ENCODE peak calls at places on chromosomes 11 and 22, in eight cellular contexts. One of them, this sample, is unnamed.

GRCh38 chr11:19725379-19726079 is 12.9 kb downstream of the NAV2 start:
- DNase-seq in neural progenitor cell: no peak
- DNase-seq in Right ventricle myocardium inferior: no peak
- DNase-seq in cardiac septum: no peak
- DNase-seq in M059J: no peak
- DNase-seq in BJ: no peak
- DNase-seq in astrocyte of the spinal cord: no peak
- DNase-seq in activated CD4-positive, alpha-beta T cell treated with anti-CD3 and anti-CD28 coated beads, Interleukin-2, amount 10 ng/mL, durations not matched to agents 7 days and 5 days: no peak
- DNase-seq in this sample: no peak

GRCh38 chr22:38239101-38239761 is 33.6 kb downstream of the TMEM184B start:
- DNase-seq in Right ventricle myocardium inferior: no peak
- DNase-seq in neural progenitor cell: no peak
- DNase-seq in cardiac septum: no peak
- DNase-seq in BJ: peak
- DNase-seq in M059J: peak
- DNase-seq in astrocyte of the spinal cord: peak
- DNase-seq in activated CD4-positive, alpha-beta T cell treated with anti-CD3 and anti-CD28 coated beads, Interleukin-2, amount 10 ng/mL, durations not matched to agents 7 days and 5 days: no peak
- DNase-seq in this sample: peak

GRCh38 chr11:110711776-110712642 is at the start of gene ARHGAP20:
- DNase-seq in M059J: peak
- DNase-seq in Right ventricle myocardium inferior: peak
- DNase-seq in cardiac septum: peak
- DNase-seq in astrocyte of the spinal cord: peak
- DNase-seq in neural progenitor cell: peak
- DNase-seq in BJ: no peak
- DNase-seq in activated CD4-positive, alpha-beta T cell treated with anti-CD3 and anti-CD28 coated beads, Interleukin-2, amount 10 ng/mL, durations not matched to agents 7 days and 5 days: peak
- DNase-seq in this sample: peak

GRCh38 chr22:22616636-22617035 is 27.8 kb upstream of the GGTLC2 start:
- DNase-seq in Right ventricle myocardium inferior: no peak
- DNase-seq in M059J: no peak
- DNase-seq in astrocyte of the spinal cord: no peak
- DNase-seq in activated CD4-positive, alpha-beta T cell treated with anti-CD3 and anti-CD28 coated beads, Interleukin-2, amount 10 ng/mL, durations not matched to agents 7 days and 5 days: no peak
- DNase-seq in neural progenitor cell: no peak
- DNase-seq in cardiac septum: no peak
- DNase-seq in BJ: no peak
- DNase-seq in this sample: peak

GRCh38 chr11:12433571-12434061 is 56.2 kb downstream of the PARVA start:
- DNase-seq in cardiac septum: no peak
- DNase-seq in astrocyte of the spinal cord: peak
- DNase-seq in BJ: peak
- DNase-seq in neural progenitor cell: no peak
- DNase-seq in Right ventricle myocardium inferior: no peak
- DNase-seq in activated CD4-positive, alpha-beta T cell treated with anti-CD3 and anti-CD28 coated beads, Interleukin-2, amount 10 ng/mL, durations not matched to agents 7 days and 5 days: no peak
- DNase-seq in M059J: peak
- DNase-seq in this sample: no peak

GRCh38 chr11:8624698-8625097 is 30.7 kb upstream of the STK33 start:
- DNase-seq in M059J: no peak
- DNase-seq in astrocyte of the spinal cord: no peak
- DNase-seq in BJ: no peak
- DNase-seq in Right ventricle myocardium inferior: no peak
- DNase-seq in neural progenitor cell: no peak
- DNase-seq in activated CD4-positive, alpha-beta T cell treated with anti-CD3 and anti-CD28 coated beads, Interleukin-2, amount 10 ng/mL, durations not matched to agents 7 days and 5 days: no peak
- DNase-seq in cardiac septum: no peak
- DNase-seq in this sample: no peak

GRCh38 chr11:45145421-45146071 is 893 bp upstream of the PRDM11 start:
- DNase-seq in cardiac septum: no peak
- DNase-seq in M059J: peak
- DNase-seq in Right ventricle myocardium inferior: no peak
- DNase-seq in activated CD4-positive, alpha-beta T cell treated with anti-CD3 and anti-CD28 coated beads, Interleukin-2, amount 10 ng/mL, durations not matched to agents 7 days and 5 days: no peak
- DNase-seq in BJ: no peak
- DNase-seq in astrocyte of the spinal cord: peak
- DNase-seq in neural progenitor cell: peak
- DNase-seq in this sample: no peak

GRCh38 chr11:59029490-59029889 is 56.6 kb upstream of the GLYATL1B start:
- DNase-seq in activated CD4-positive, alpha-beta T cell treated with anti-CD3 and anti-CD28 coated beads, Interleukin-2, amount 10 ng/mL, durations not matched to agents 7 days and 5 days: no peak
- DNase-seq in astrocyte of the spinal cord: no peak
- DNase-seq in neural progenitor cell: no peak
- DNase-seq in Right ventricle myocardium inferior: no peak
- DNase-seq in M059J: no peak
- DNase-seq in BJ: no peak
- DNase-seq in cardiac septum: no peak
- DNase-seq in this sample: no peak

GRCh38 chr22:17596226-17596625 is 32.3 kb downstream of the ATP6V1E1 start:
- DNase-seq in BJ: no peak
- DNase-seq in Right ventricle myocardium inferior: no peak
- DNase-seq in M059J: no peak
- DNase-seq in astrocyte of the spinal cord: no peak
- DNase-seq in activated CD4-positive, alpha-beta T cell treated with anti-CD3 and anti-CD28 coated beads, Interleukin-2, amount 10 ng/mL, durations not matched to agents 7 days and 5 days: no peak
- DNase-seq in cardiac septum: no peak
- DNase-seq in neural progenitor cell: no peak
- DNase-seq in this sample: no peak

GRCh38 chr11:727859-728748 is 19.2 kb upstream of the TALDO1 start:
- DNase-seq in activated CD4-positive, alpha-beta T cell treated with anti-CD3 and anti-CD28 coated beads, Interleukin-2, amount 10 ng/mL, durations not matched to agents 7 days and 5 days: peak
- DNase-seq in neural progenitor cell: peak
- DNase-seq in BJ: peak
- DNase-seq in M059J: peak
- DNase-seq in cardiac septum: peak
- DNase-seq in astrocyte of the spinal cord: peak
- DNase-seq in Right ventricle myocardium inferior: peak
- DNase-seq in this sample: peak

GRCh38 chr11:46330887-46331652 is 16.2 kb upstream of the DGKZ start:
- DNase-seq in cardiac septum: no peak
- DNase-seq in neural progenitor cell: no peak
- DNase-seq in BJ: no peak
- DNase-seq in astrocyte of the spinal cord: no peak
- DNase-seq in M059J: no peak
- DNase-seq in Right ventricle myocardium inferior: no peak
- DNase-seq in activated CD4-positive, alpha-beta T cell treated with anti-CD3 and anti-CD28 coated beads, Interleukin-2, amount 10 ng/mL, durations not matched to agents 7 days and 5 days: peak
- DNase-seq in this sample: no peak

GRCh38 chr11:69014084-69014935 is 1.3 kb upstream of the MRGPRF start:
- DNase-seq in activated CD4-positive, alpha-beta T cell treated with anti-CD3 and anti-CD28 coated beads, Interleukin-2, amount 10 ng/mL, durations not matched to agents 7 days and 5 days: no peak
- DNase-seq in Right ventricle myocardium inferior: peak
- DNase-seq in neural progenitor cell: peak
- DNase-seq in cardiac septum: no peak
- DNase-seq in astrocyte of the spinal cord: peak
- DNase-seq in M059J: no peak
- DNase-seq in BJ: no peak
- DNase-seq in this sample: no peak

GRCh38 chr22:49368976-49369725 is 458.5 kb downstream of the BRD1 start:
- DNase-seq in cardiac septum: no peak
- DNase-seq in activated CD4-positive, alpha-beta T cell treated with anti-CD3 and anti-CD28 coated beads, Interleukin-2, amount 10 ng/mL, durations not matched to agents 7 days and 5 days: no peak
- DNase-seq in neural progenitor cell: no peak
- DNase-seq in M059J: no peak
- DNase-seq in BJ: no peak
- DNase-seq in astrocyte of the spinal cord: no peak
- DNase-seq in Right ventricle myocardium inferior: peak
- DNase-seq in this sample: no peak

GRCh38 chr11:103682318-103683184 is 353.9 kb upstream of the DDI1 start:
- DNase-seq in BJ: no peak
- DNase-seq in activated CD4-positive, alpha-beta T cell treated with anti-CD3 and anti-CD28 coated beads, Interleukin-2, amount 10 ng/mL, durations not matched to agents 7 days and 5 days: peak
- DNase-seq in neural progenitor cell: peak
- DNase-seq in M059J: peak
- DNase-seq in Right ventricle myocardium inferior: peak
- DNase-seq in cardiac septum: no peak
- DNase-seq in astrocyte of the spinal cord: peak
- DNase-seq in this sample: peak

GRCh38 chr11:10116588-10116987 is 177.4 kb downstream of the SBF2 start:
- DNase-seq in M059J: no peak
- DNase-seq in astrocyte of the spinal cord: no peak
- DNase-seq in activated CD4-positive, alpha-beta T cell treated with anti-CD3 and anti-CD28 coated beads, Interleukin-2, amount 10 ng/mL, durations not matched to agents 7 days and 5 days: no peak
- DNase-seq in cardiac septum: no peak
- DNase-seq in BJ: no peak
- DNase-seq in Right ventricle myocardium inferior: no peak
- DNase-seq in neural progenitor cell: no peak
- DNase-seq in this sample: no peak

GRCh38 chr22:17743661-17744411 is 30.4 kb downstream of the BID start:
- DNase-seq in cardiac septum: no peak
- DNase-seq in activated CD4-positive, alpha-beta T cell treated with anti-CD3 and anti-CD28 coated beads, Interleukin-2, amount 10 ng/mL, durations not matched to agents 7 days and 5 days: no peak
- DNase-seq in neural progenitor cell: peak
- DNase-seq in Right ventricle myocardium inferior: no peak
- DNase-seq in astrocyte of the spinal cord: no peak
- DNase-seq in M059J: no peak
- DNase-seq in BJ: no peak
- DNase-seq in this sample: no peak

GRCh38 chr11:12469451-12469850 is 92.1 kb downstream of the PARVA start:
- DNase-seq in activated CD4-positive, alpha-beta T cell treated with anti-CD3 and anti-CD28 coated beads, Interleukin-2, amount 10 ng/mL, durations not matched to agents 7 days and 5 days: no peak
- DNase-seq in cardiac septum: no peak
- DNase-seq in BJ: no peak
- DNase-seq in Right ventricle myocardium inferior: no peak
- DNase-seq in neural progenitor cell: no peak
- DNase-seq in astrocyte of the spinal cord: no peak
- DNase-seq in M059J: no peak
- DNase-seq in this sample: no peak

GRCh38 chr22:26174280-26174679 is 5.0 kb downstream of the SEZ6L start:
- DNase-seq in neural progenitor cell: peak
- DNase-seq in activated CD4-positive, alpha-beta T cell treated with anti-CD3 and anti-CD28 coated beads, Interleukin-2, amount 10 ng/mL, durations not matched to agents 7 days and 5 days: no peak
- DNase-seq in astrocyte of the spinal cord: no peak
- DNase-seq in Right ventricle myocardium inferior: no peak
- DNase-seq in cardiac septum: no peak
- DNase-seq in M059J: peak
- DNase-seq in BJ: no peak
- DNase-seq in this sample: no peak

GRCh38 chr11:66612458-66612857 is 4.0 kb upstream of the RBM14 start:
- DNase-seq in activated CD4-positive, alpha-beta T cell treated with anti-CD3 and anti-CD28 coated beads, Interleukin-2, amount 10 ng/mL, durations not matched to agents 7 days and 5 days: no peak
- DNase-seq in BJ: no peak
- DNase-seq in cardiac septum: no peak
- DNase-seq in M059J: no peak
- DNase-seq in astrocyte of the spinal cord: no peak
- DNase-seq in neural progenitor cell: no peak
- DNase-seq in Right ventricle myocardium inferior: no peak
- DNase-seq in this sample: no peak

GRCh38 chr11:115817844-115818565 is 313.8 kb upstream of the CADM1 start:
- DNase-seq in M059J: no peak
- DNase-seq in BJ: no peak
- DNase-seq in activated CD4-positive, alpha-beta T cell treated with anti-CD3 and anti-CD28 coated beads, Interleukin-2, amount 10 ng/mL, durations not matched to agents 7 days and 5 days: no peak
- DNase-seq in cardiac septum: no peak
- DNase-seq in neural progenitor cell: no peak
- DNase-seq in Right ventricle myocardium inferior: no peak
- DNase-seq in astrocyte of the spinal cord: no peak
- DNase-seq in this sample: no peak

GRCh38 chr22:28237092-28237491 is 318.0 kb upstream of the PITPNB start:
- DNase-seq in M059J: no peak
- DNase-seq in astrocyte of the spinal cord: no peak
- DNase-seq in activated CD4-positive, alpha-beta T cell treated with anti-CD3 and anti-CD28 coated beads, Interleukin-2, amount 10 ng/mL, durations not matched to agents 7 days and 5 days: no peak
- DNase-seq in neural progenitor cell: no peak
- DNase-seq in cardiac septum: no peak
- DNase-seq in Right ventricle myocardium inferior: no peak
- DNase-seq in BJ: no peak
- DNase-seq in this sample: peak

GRCh38 chr11:78768947-78769346 is 194.3 kb upstream of the NARS2 start:
- DNase-seq in neural progenitor cell: no peak
- DNase-seq in BJ: no peak
- DNase-seq in astrocyte of the spinal cord: no peak
- DNase-seq in M059J: no peak
- DNase-seq in cardiac septum: no peak
- DNase-seq in activated CD4-positive, alpha-beta T cell treated with anti-CD3 and anti-CD28 coated beads, Interleukin-2, amount 10 ng/mL, durations not matched to agents 7 days and 5 days: no peak
- DNase-seq in Right ventricle myocardium inferior: no peak
- DNase-seq in this sample: no peak

GRCh38 chr11:114553642-114554041 is 6.0 kb downstream of the NXPE1 start:
- DNase-seq in BJ: no peak
- DNase-seq in cardiac septum: no peak
- DNase-seq in neural progenitor cell: no peak
- DNase-seq in M059J: no peak
- DNase-seq in Right ventricle myocardium inferior: no peak
- DNase-seq in astrocyte of the spinal cord: no peak
- DNase-seq in activated CD4-positive, alpha-beta T cell treated with anti-CD3 and anti-CD28 coated beads, Interleukin-2, amount 10 ng/mL, durations not matched to agents 7 days and 5 days: no peak
- DNase-seq in this sample: peak

GRCh38 chr11:24747275-24748251 is 250.7 kb downstream of the LUZP2 start:
- DNase-seq in activated CD4-positive, alpha-beta T cell treated with anti-CD3 and anti-CD28 coated beads, Interleukin-2, amount 10 ng/mL, durations not matched to agents 7 days and 5 days: no peak
- DNase-seq in neural progenitor cell: no peak
- DNase-seq in astrocyte of the spinal cord: no peak
- DNase-seq in Right ventricle myocardium inferior: no peak
- DNase-seq in BJ: no peak
- DNase-seq in cardiac septum: no peak
- DNase-seq in M059J: no peak
- DNase-seq in this sample: no peak

GRCh38 chr22:24994070-24994763 is 41.7 kb downstream of the KIAA1671 start:
- DNase-seq in activated CD4-positive, alpha-beta T cell treated with anti-CD3 and anti-CD28 coated beads, Interleukin-2, amount 10 ng/mL, durations not matched to agents 7 days and 5 days: peak
- DNase-seq in M059J: peak
- DNase-seq in cardiac septum: no peak
- DNase-seq in astrocyte of the spinal cord: peak
- DNase-seq in neural progenitor cell: peak
- DNase-seq in BJ: no peak
- DNase-seq in Right ventricle myocardium inferior: no peak
- DNase-seq in this sample: peak

GRCh38 chr11:17652556-17652955 is 66.8 kb upstream of the MYOD1 start:
- DNase-seq in cardiac septum: no peak
- DNase-seq in M059J: no peak
- DNase-seq in activated CD4-positive, alpha-beta T cell treated with anti-CD3 and anti-CD28 coated beads, Interleukin-2, amount 10 ng/mL, durations not matched to agents 7 days and 5 days: no peak
- DNase-seq in BJ: no peak
- DNase-seq in neural progenitor cell: no peak
- DNase-seq in astrocyte of the spinal cord: no peak
- DNase-seq in Right ventricle myocardium inferior: no peak
- DNase-seq in this sample: no peak

GRCh38 chr11:118903204-118904015 is 19.7 kb downstream of the CXCR5 start:
- DNase-seq in Right ventricle myocardium inferior: peak
- DNase-seq in neural progenitor cell: no peak
- DNase-seq in BJ: no peak
- DNase-seq in activated CD4-positive, alpha-beta T cell treated with anti-CD3 and anti-CD28 coated beads, Interleukin-2, amount 10 ng/mL, durations not matched to agents 7 days and 5 days: no peak
- DNase-seq in cardiac septum: no peak
- DNase-seq in M059J: no peak
- DNase-seq in astrocyte of the spinal cord: no peak
- DNase-seq in this sample: no peak

GRCh38 chr11:70572974-70573260 is 174.6 kb downstream of the CTTN start:
- DNase-seq in Right ventricle myocardium inferior: no peak
- DNase-seq in BJ: no peak
- DNase-seq in activated CD4-positive, alpha-beta T cell treated with anti-CD3 and anti-CD28 coated beads, Interleukin-2, amount 10 ng/mL, durations not matched to agents 7 days and 5 days: no peak
- DNase-seq in M059J: no peak
- DNase-seq in astrocyte of the spinal cord: no peak
- DNase-seq in cardiac septum: no peak
- DNase-seq in neural progenitor cell: no peak
- DNase-seq in this sample: no peak

GRCh38 chr11:82782825-82783374 is 49.2 kb upstream of the FAM181B start:
- DNase-seq in BJ: no peak
- DNase-seq in Right ventricle myocardium inferior: no peak
- DNase-seq in neural progenitor cell: no peak
- DNase-seq in activated CD4-positive, alpha-beta T cell treated with anti-CD3 and anti-CD28 coated beads, Interleukin-2, amount 10 ng/mL, durations not matched to agents 7 days and 5 days: no peak
- DNase-seq in astrocyte of the spinal cord: no peak
- DNase-seq in cardiac septum: no peak
- DNase-seq in M059J: no peak
- DNase-seq in this sample: no peak

GRCh38 chr11:79362821-79363220 is 78.0 kb downstream of the TENM4 start:
- DNase-seq in BJ: no peak
- DNase-seq in cardiac septum: no peak
- DNase-seq in astrocyte of the spinal cord: no peak
- DNase-seq in neural progenitor cell: no peak
- DNase-seq in M059J: no peak
- DNase-seq in Right ventricle myocardium inferior: no peak
- DNase-seq in activated CD4-positive, alpha-beta T cell treated with anti-CD3 and anti-CD28 coated beads, Interleukin-2, amount 10 ng/mL, durations not matched to agents 7 days and 5 days: no peak
- DNase-seq in this sample: peak

GRCh38 chr22:46823654-46824053 is 61.2 kb downstream of the TBC1D22A start:
- DNase-seq in M059J: no peak
- DNase-seq in Right ventricle myocardium inferior: no peak
- DNase-seq in BJ: no peak
- DNase-seq in astrocyte of the spinal cord: no peak
- DNase-seq in neural progenitor cell: no peak
- DNase-seq in activated CD4-positive, alpha-beta T cell treated with anti-CD3 and anti-CD28 coated beads, Interleukin-2, amount 10 ng/mL, durations not matched to agents 7 days and 5 days: no peak
- DNase-seq in cardiac septum: no peak
- DNase-seq in this sample: no peak

GRCh38 chr11:88169881-88170280 is 5.4 kb downstream of the RAB38 start:
- DNase-seq in Right ventricle myocardium inferior: no peak
- DNase-seq in activated CD4-positive, alpha-beta T cell treated with anti-CD3 and anti-CD28 coated beads, Interleukin-2, amount 10 ng/mL, durations not matched to agents 7 days and 5 days: no peak
- DNase-seq in astrocyte of the spinal cord: no peak
- DNase-seq in cardiac septum: no peak
- DNase-seq in neural progenitor cell: no peak
- DNase-seq in BJ: no peak
- DNase-seq in M059J: no peak
- DNase-seq in this sample: peak

GRCh38 chr22:49768077-49768476 is 59.6 kb downstream of the BRD1 start:
- DNase-seq in BJ: no peak
- DNase-seq in M059J: no peak
- DNase-seq in cardiac septum: peak
- DNase-seq in activated CD4-positive, alpha-beta T cell treated with anti-CD3 and anti-CD28 coated beads, Interleukin-2, amount 10 ng/mL, durations not matched to agents 7 days and 5 days: no peak
- DNase-seq in neural progenitor cell: no peak
- DNase-seq in astrocyte of the spinal cord: no peak
- DNase-seq in Right ventricle myocardium inferior: no peak
- DNase-seq in this sample: no peak

GRCh38 chr11:534592-535518 is 521 bp downstream of the HRAS start:
- DNase-seq in neural progenitor cell: peak
- DNase-seq in astrocyte of the spinal cord: no peak
- DNase-seq in activated CD4-positive, alpha-beta T cell treated with anti-CD3 and anti-CD28 coated beads, Interleukin-2, amount 10 ng/mL, durations not matched to agents 7 days and 5 days: no peak
- DNase-seq in BJ: no peak
- DNase-seq in cardiac septum: no peak
- DNase-seq in Right ventricle myocardium inferior: peak
- DNase-seq in M059J: no peak
- DNase-seq in this sample: peak